ENCODE peak calls at places on chromosomes 4 and X, in ten cellular contexts. Q is cardiac fibroblast; F is activated gamma-delta T cell treated with anti-CD3 and anti-CD28 coated beads, Interleukin-2, amount 50 U/mL, for 16 hours; P is GDM1; D is lower leg skin; N is 8988T; Z is activated T-helper 1 cell treated with anti-CD3 and anti-CD28 coated beads, Interleukin-12 subunit alpha, Interleukin-12 subunit beta, Interleukin-2, Interleukin-4 antibody, amounts not matched to agents 30 ng/mL and 10 ng/mL and 1 ng/mL, durations not matched to agents 14 hours and 24 hours and 36 hours; I is B cell; C is Calu3; T is ecto neural progenitor cell. A is an unnamed sample.

GRCh38 chrX:111039606-111040005 is 56.4 kb upstream of the PAK3 start:
- DNase-seq in Q (no peak), C (no peak), T (no peak), I (no peak), P (no peak), D (no peak), Z (no peak), F (no peak), N (no peak), A (no peak)

GRCh38 chrX:138287200-138287865 is 424.2 kb downstream of the FGF13 start:
- DNase-seq in I (no peak), N (no peak), D (no peak), Z (no peak), T (no peak), F (no peak), C (no peak), Q (no peak), P (no peak), A (peak; percentile 39)

GRCh38 chr4:7276538-7276937 is 84.2 kb downstream of the SORCS2 start:
- DNase-seq in P (no peak), D (no peak), F (no peak), N (no peak), Z (no peak), Q (peak; percentile 10), C (no peak), I (no peak), T (no peak), A (no peak)

GRCh38 chrX:109840585-109840984 is 107.5 kb upstream of the ACSL4 start:
- DNase-seq in I (no peak), Q (peak; percentile 96), T (no peak), D (no peak), F (no peak), P (peak; percentile 75), N (no peak), C (peak; percentile 35), Z (no peak), A (no peak)

GRCh38 chr4:112515278-112516075 is 503 bp downstream of the NEUROG2 start:
- DNase-seq in F (no peak), Z (peak; percentile 49), T (peak; percentile 75), N (peak; percentile 73), C (peak; percentile 17), P (peak; percentile 37), Q (peak; percentile 24), D (peak; percentile 83), I (peak; percentile 71), A (peak; percentile 40)

GRCh38 chr4:115548123-115548522 is 434.7 kb upstream of the NDST4 start:
- DNase-seq in I (no peak), T (no peak), D (no peak), F (no peak), N (no peak), Z (no peak), Q (no peak), C (no peak), P (no peak), A (no peak)

GRCh38 chrX:47247206-47247998 is 14.6 kb downstream of the USP11 start:
- DNase-seq in Z (no peak), Q (no peak), T (no peak), N (no peak), C (no peak), I (no peak), F (no peak), P (no peak), D (peak; percentile 53), A (no peak)

GRCh38 chr4:84905646-84906045 is 60.8 kb downstream of the WDFY3 start:
- DNase-seq in N (no peak), P (no peak), F (no peak), D (no peak), Z (no peak), T (no peak), C (no peak), Q (no peak), I (no peak), A (no peak)

GRCh38 chr4:85779165-85779564 is 304.2 kb downstream of the ARHGAP24 start:
- DNase-seq in Z (no peak), F (no peak), N (no peak), Q (peak; percentile 76), T (no peak), I (no peak), P (no peak), D (no peak), C (no peak), A (no peak)

GRCh38 chrX:134933911-134934310 is 56.9 kb upstream of the SMIM10 start:
- DNase-seq in T (no peak), F (no peak), P (no peak), I (no peak), N (no peak), Q (no peak), Z (no peak), C (no peak), D (no peak), A (no peak)

GRCh38 chr4:61445374-61446063 is 245.4 kb downstream of the ADGRL3 start:
- DNase-seq in I (no peak), Q (no peak), F (no peak), D (no peak), N (no peak), P (no peak), C (no peak), Z (no peak), T (no peak), A (peak; percentile 58)

GRCh38 chrX:109863811-109864210 is 130.8 kb upstream of the ACSL4 start:
- DNase-seq in D (no peak), Z (no peak), P (no peak), I (no peak), Q (no peak), F (no peak), C (no peak), N (no peak), T (no peak), A (no peak)

GRCh38 chrX:97563531-97564133 is 679.9 kb downstream of the RPA4 start:
- DNase-seq in D (no peak), F (no peak), N (no peak), P (peak; percentile 69), Z (peak; percentile 28), T (no peak), C (peak; percentile 6), I (peak; percentile 52), Q (peak; percentile 73), A (no peak)

GRCh38 chr4:879730-880079 is 52.4 kb downstream of the GAK start:
- DNase-seq in T (no peak), P (no peak), D (no peak), F (peak; percentile 49), N (no peak), I (no peak), Z (peak; percentile 68), Q (no peak), C (no peak), A (no peak)

GRCh38 chrX:47746446-47746845 is 87.5 kb upstream of the UXT start:
- DNase-seq in Z (no peak), D (no peak), T (no peak), N (no peak), I (no peak), F (no peak), P (no peak), C (no peak), Q (peak; percentile 3), A (no peak)

GRCh38 chr4:36568575-36568974 is 287.2 kb downstream of the DTHD1 start:
- DNase-seq in C (no peak), P (no peak), I (no peak), Q (no peak), T (no peak), F (no peak), N (no peak), Z (no peak), D (no peak), A (no peak)

GRCh38 chr4:79575709-79576479 is 167.9 kb upstream of the GK2 start:
- DNase-seq in N (no peak), C (no peak), Z (no peak), D (no peak), T (no peak), I (no peak), Q (no peak), P (no peak), F (no peak), A (no peak)

GRCh38 chr4:186820371-186820990 is 96.8 kb upstream of the FAT1 start:
- DNase-seq in I (no peak), N (no peak), Z (no peak), D (no peak), F (no peak), P (no peak), T (no peak), Q (peak; percentile 67), C (peak; percentile 40), A (no peak)

GRCh38 chr4:123667496-123667895 is 270.9 kb downstream of the SPRY1 start:
- DNase-seq in I (no peak), Z (no peak), N (no peak), Q (peak; percentile 24), P (no peak), D (no peak), T (no peak), F (no peak), C (no peak), A (no peak)

GRCh38 chr4:123786955-123787354 is 390.4 kb downstream of the SPRY1 start:
- DNase-seq in F (no peak), T (no peak), Q (peak; percentile 60), D (peak; percentile 86), I (no peak), N (no peak), P (no peak), Z (no peak), C (no peak), A (no peak)

GRCh38 chr4:112633477-112634235 is 3.1 kb downstream of the ZGRF1 start:
- DNase-seq in F (no peak), I (no peak), P (peak; percentile 11), Z (no peak), D (no peak), C (no peak), N (no peak), T (no peak), Q (peak; percentile 69), A (no peak)

A was measured in NCI-H1930.